ENCODE peak calls at places on chromosome 6, in four cellular contexts. One of them, this sample, is unnamed.

GRCh38 chr6:46175446-46175845 is 4.7 kb upstream of the ENPP5 start:
- DNase-seq in fibroblast of lung: no peak
- DNase-seq in neural progenitor cell: no peak
- DNase-seq in GM23248: no peak
- DNase-seq in this sample: no peak

GRCh38 chr6:32967151-32968091 is 973 bp upstream of the BRD2 start:
- DNase-seq in fibroblast of lung: peak
- DNase-seq in GM23248: peak
- DNase-seq in neural progenitor cell: peak
- DNase-seq in this sample: peak

GRCh38 chr6:28710466-28711191 is 184.9 kb downstream of the GPX5 start:
- DNase-seq in fibroblast of lung: peak
- DNase-seq in GM23248: no peak
- DNase-seq in neural progenitor cell: peak
- DNase-seq in this sample: peak

GRCh38 chr6:56951049-56951816 is 3.7 kb upstream of the BEND6 start:
- DNase-seq in neural progenitor cell: no peak
- DNase-seq in fibroblast of lung: peak
- DNase-seq in GM23248: peak
- DNase-seq in this sample: no peak

GRCh38 chr6:120173250-120173649 is 823.7 kb upstream of the MAN1A1 start:
- DNase-seq in GM23248: no peak
- DNase-seq in fibroblast of lung: no peak
- DNase-seq in neural progenitor cell: no peak
- DNase-seq in this sample: no peak

GRCh38 chr6:106799008-106799952 is 169.9 kb downstream of the QRSL1 start:
- DNase-seq in fibroblast of lung: peak
- DNase-seq in neural progenitor cell: peak
- DNase-seq in GM23248: peak
- DNase-seq in this sample: peak

GRCh38 chr6:47595785-47596184 is 102.6 kb upstream of the ADGRF4 start:
- DNase-seq in GM23248: no peak
- DNase-seq in neural progenitor cell: no peak
- DNase-seq in fibroblast of lung: no peak
- DNase-seq in this sample: no peak

GRCh38 chr6:27550692-27551091 is 77.8 kb upstream of the ZNF184 start:
- DNase-seq in GM23248: no peak
- DNase-seq in fibroblast of lung: no peak
- DNase-seq in neural progenitor cell: no peak
- DNase-seq in this sample: no peak

GRCh38 chr6:71394001-71394432 is 105.4 kb downstream of the OGFRL1 start:
- DNase-seq in fibroblast of lung: peak
- DNase-seq in neural progenitor cell: no peak
- DNase-seq in GM23248: peak
- DNase-seq in this sample: peak

GRCh38 chr6:129469070-129469662 is 240.8 kb downstream of the ARHGAP18 start:
- DNase-seq in neural progenitor cell: no peak
- DNase-seq in fibroblast of lung: no peak
- DNase-seq in GM23248: peak
- DNase-seq in this sample: peak

GRCh38 chr6:83511901-83512681 is at the start of gene PRSS35:
- DNase-seq in fibroblast of lung: peak
- DNase-seq in neural progenitor cell: peak
- DNase-seq in GM23248: peak
- DNase-seq in this sample: peak

GRCh38 chr6:100573169-100573568 is 108.4 kb upstream of the SIM1 start:
- DNase-seq in GM23248: peak
- DNase-seq in fibroblast of lung: peak
- DNase-seq in neural progenitor cell: peak
- DNase-seq in this sample: peak

GRCh38 chr6:123794799-123795198 is 8.9 kb upstream of the NKAIN2 start:
- DNase-seq in neural progenitor cell: no peak
- DNase-seq in GM23248: no peak
- DNase-seq in fibroblast of lung: no peak
- DNase-seq in this sample: no peak

GRCh38 chr6:79600313-79601019 is 30.7 kb upstream of the SH3BGRL2 start:
- DNase-seq in GM23248: no peak
- DNase-seq in neural progenitor cell: no peak
- DNase-seq in fibroblast of lung: no peak
- DNase-seq in this sample: no peak

GRCh38 chr6:6772751-6773150 is 184.2 kb downstream of the LY86 start:
- DNase-seq in fibroblast of lung: no peak
- DNase-seq in GM23248: no peak
- DNase-seq in neural progenitor cell: peak
- DNase-seq in this sample: no peak

GRCh38 chr6:3902786-3903648 is 53.8 kb downstream of the FAM50B start:
- DNase-seq in fibroblast of lung: no peak
- DNase-seq in neural progenitor cell: no peak
- DNase-seq in GM23248: no peak
- DNase-seq in this sample: no peak

GRCh38 chr6:111925296-111925695 is 52.0 kb upstream of the FYN start:
- DNase-seq in fibroblast of lung: peak
- DNase-seq in GM23248: peak
- DNase-seq in neural progenitor cell: no peak
- DNase-seq in this sample: peak

GRCh38 chr6:30960907-30961673 is 20.3 kb downstream of the MUCL3 start:
- DNase-seq in neural progenitor cell: no peak
- DNase-seq in fibroblast of lung: peak
- DNase-seq in GM23248: peak
- DNase-seq in this sample: no peak

GRCh38 chr6:44054635-44055559 is 72.4 kb downstream of the MRPL14 start:
- DNase-seq in neural progenitor cell: no peak
- DNase-seq in fibroblast of lung: peak
- DNase-seq in GM23248: peak
- DNase-seq in this sample: peak

GRCh38 chr6:156801712-156802111 is 24.5 kb downstream of the ARID1B start:
- DNase-seq in neural progenitor cell: no peak
- DNase-seq in GM23248: no peak
- DNase-seq in fibroblast of lung: no peak
- DNase-seq in this sample: no peak

GRCh38 chr6:13513606-13514502 is 26.5 kb upstream of the GFOD1 start:
- DNase-seq in neural progenitor cell: no peak
- DNase-seq in GM23248: no peak
- DNase-seq in fibroblast of lung: peak
- DNase-seq in this sample: no peak

GRCh38 chr6:33698494-33698893 is 13.0 kb downstream of the UQCC2 start:
- DNase-seq in fibroblast of lung: no peak
- DNase-seq in GM23248: no peak
- DNase-seq in neural progenitor cell: no peak
- DNase-seq in this sample: no peak

GRCh38 chr6:50278663-50279062 is 228.9 kb upstream of the DEFB112 start:
- DNase-seq in fibroblast of lung: no peak
- DNase-seq in GM23248: no peak
- DNase-seq in neural progenitor cell: no peak
- DNase-seq in this sample: no peak

GRCh38 chr6:170024940-170025339 is 265.9 kb downstream of the DLL1 start:
- DNase-seq in fibroblast of lung: no peak
- DNase-seq in neural progenitor cell: no peak
- DNase-seq in GM23248: peak
- DNase-seq in this sample: peak

GRCh38 chr6:52735071-52735470 is 28.2 kb downstream of the GSTA2 start:
- DNase-seq in neural progenitor cell: no peak
- DNase-seq in GM23248: no peak
- DNase-seq in fibroblast of lung: no peak
- DNase-seq in this sample: no peak

GRCh38 chr6:81241717-81242116 is 510.8 kb downstream of the TENT5A start:
- DNase-seq in neural progenitor cell: peak
- DNase-seq in fibroblast of lung: peak
- DNase-seq in GM23248: peak
- DNase-seq in this sample: peak

GRCh38 chr6:25024821-25025220 is 89.1 kb upstream of the RIPOR2 start:
- DNase-seq in fibroblast of lung: no peak
- DNase-seq in neural progenitor cell: no peak
- DNase-seq in GM23248: no peak
- DNase-seq in this sample: peak

GRCh38 chr6:33073431-33073871 is at the start of gene HLA-DPA1:
- DNase-seq in GM23248: peak
- DNase-seq in neural progenitor cell: no peak
- DNase-seq in fibroblast of lung: no peak
- DNase-seq in this sample: peak

GRCh38 chr6:158624684-158625682 is 19.6 kb downstream of the DYNLT1 start:
- DNase-seq in fibroblast of lung: no peak
- DNase-seq in neural progenitor cell: no peak
- DNase-seq in GM23248: no peak
- DNase-seq in this sample: no peak

GRCh38 chr6:117908246-117909107 is 1.4 kb downstream of the SLC35F1 start:
- DNase-seq in neural progenitor cell: peak
- DNase-seq in fibroblast of lung: peak
- DNase-seq in GM23248: peak
- DNase-seq in this sample: no peak

GRCh38 chr6:117906454-117906904 is 585 bp upstream of the SLC35F1 start:
- DNase-seq in GM23248: peak
- DNase-seq in neural progenitor cell: peak
- DNase-seq in fibroblast of lung: no peak
- DNase-seq in this sample: no peak

GRCh38 chr6:117907600-117908245 is 659 bp downstream of the SLC35F1 start:
- DNase-seq in neural progenitor cell: peak
- DNase-seq in fibroblast of lung: peak
- DNase-seq in GM23248: peak
- DNase-seq in this sample: no peak

GRCh38 chr6:117909638-117910037 is 2.6 kb downstream of the SLC35F1 start:
- DNase-seq in neural progenitor cell: no peak
- DNase-seq in fibroblast of lung: no peak
- DNase-seq in GM23248: no peak
- DNase-seq in this sample: no peak

GRCh38 chr6:117906905-117907599 is at the start of gene SLC35F1:
- DNase-seq in neural progenitor cell: peak
- DNase-seq in GM23248: peak
- DNase-seq in fibroblast of lung: peak
- DNase-seq in this sample: peak
- TF ChIP-seq EZH2 in neural progenitor cell: no peak
- TF ChIP-seq EZH2 in GM23248: peak
- TF ChIP-seq EZH2 in fibroblast of lung: no peak
- TF ChIP-seq EZH2 in this sample: peak

GRCh38 chr6:14542670-14543366 is 425.2 kb downstream of the CD83 start:
- DNase-seq in fibroblast of lung: peak
- DNase-seq in GM23248: peak
- DNase-seq in neural progenitor cell: no peak
- DNase-seq in this sample: peak
- H2AFZ ChIP-seq in fibroblast of lung: no peak
- H2AFZ ChIP-seq in GM23248: no peak
- H2AFZ ChIP-seq in neural progenitor cell: no peak
- H2AFZ ChIP-seq in this sample: no peak

GRCh38 chr6:108169801-108170606 is 4.2 kb downstream of the NR2E1 start:
- DNase-seq in neural progenitor cell: peak
- DNase-seq in fibroblast of lung: no peak
- DNase-seq in GM23248: no peak
- DNase-seq in this sample: no peak
- TF ChIP-seq EZH2 in neural progenitor cell: no peak
- TF ChIP-seq EZH2 in fibroblast of lung: no peak
- TF ChIP-seq EZH2 in GM23248: peak
- TF ChIP-seq EZH2 in this sample: no peak

DNA sequence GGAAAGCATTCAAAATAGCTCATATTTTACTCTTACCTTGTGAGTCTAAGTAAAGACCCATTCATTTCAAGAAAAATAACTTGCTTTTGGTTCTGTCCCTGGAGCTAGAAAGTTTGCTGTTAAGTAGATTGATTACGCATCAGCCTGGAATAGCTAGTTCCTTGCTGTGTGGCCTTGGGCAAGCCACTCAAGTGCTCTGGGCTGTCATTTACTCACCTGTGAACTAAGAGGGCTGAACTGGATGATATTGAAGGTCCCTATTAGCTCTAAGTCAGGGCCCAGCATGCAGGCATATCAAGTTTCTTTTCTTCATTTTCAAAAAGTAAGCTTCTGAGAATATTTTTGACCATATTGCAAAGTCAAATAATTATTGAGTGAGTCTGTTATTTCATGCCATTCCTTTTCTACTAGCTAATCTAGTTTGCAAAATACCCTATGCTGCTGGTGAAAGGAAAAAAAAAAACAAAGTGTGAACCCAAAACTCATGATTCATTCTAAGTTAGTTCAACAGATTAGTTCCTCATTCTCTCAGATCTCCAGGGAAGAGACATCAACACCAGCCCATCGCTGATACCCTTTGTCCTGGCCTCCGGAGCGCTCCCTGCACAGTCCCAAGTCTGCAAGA is 106.5 kb upstream of the GMDS start:
- DNase-seq in neural progenitor cell: no peak
- DNase-seq in GM23248: peak
- DNase-seq in fibroblast of lung: peak
- DNase-seq in this sample: no peak
- H2AFZ ChIP-seq in neural progenitor cell: no peak
- H2AFZ ChIP-seq in GM23248: no peak
- H2AFZ ChIP-seq in fibroblast of lung: no peak
- H2AFZ ChIP-seq in this sample: no peak

DNA sequence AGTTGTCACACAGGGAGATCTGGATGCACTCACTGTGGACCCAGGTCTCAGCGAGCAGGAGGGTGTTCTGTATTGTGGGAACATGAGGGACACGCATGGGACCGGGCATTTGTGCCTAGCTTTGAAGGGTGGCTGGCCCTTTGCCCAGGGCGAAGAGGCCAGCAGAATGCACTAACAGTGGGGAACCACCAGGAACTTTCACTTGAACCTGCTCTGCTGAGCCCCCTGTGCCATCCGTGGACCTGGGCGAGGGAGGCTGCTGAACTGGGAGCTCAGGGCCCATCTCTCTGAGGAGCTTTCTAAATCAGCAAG is 1.2 kb upstream of the ULBP2 start:
- DNase-seq in neural progenitor cell: no peak
- DNase-seq in GM23248: no peak
- DNase-seq in fibroblast of lung: no peak
- DNase-seq in this sample: no peak
- TF ChIP-seq EZH2 in neural progenitor cell: no peak
- TF ChIP-seq EZH2 in GM23248: no peak
- TF ChIP-seq EZH2 in fibroblast of lung: no peak
- TF ChIP-seq EZH2 in this sample: no peak

DNA sequence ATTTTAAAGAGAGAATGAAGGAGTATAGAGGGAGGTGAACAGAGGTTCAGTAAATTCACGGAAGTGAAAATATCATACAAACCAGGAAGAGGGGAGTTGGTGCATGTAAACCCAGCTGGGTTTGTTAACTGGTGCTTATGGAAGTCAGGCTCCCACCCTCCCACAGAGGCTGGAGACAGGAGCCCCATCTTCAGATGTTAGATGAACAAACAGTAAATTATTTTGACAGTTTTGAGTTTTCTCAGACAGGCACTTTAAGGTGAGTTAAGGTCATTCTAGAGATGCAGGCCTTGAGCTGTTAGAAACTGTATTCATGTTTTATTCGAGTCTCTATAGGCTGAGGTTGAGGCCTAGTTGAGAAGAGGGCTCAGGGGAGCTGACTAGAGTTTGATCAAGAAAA is 41.8 kb upstream of the FUCA2 start:
- DNase-seq in neural progenitor cell: no peak
- DNase-seq in GM23248: no peak
- DNase-seq in fibroblast of lung: no peak
- DNase-seq in this sample: no peak
- H2AFZ ChIP-seq in neural progenitor cell: no peak
- H2AFZ ChIP-seq in GM23248: no peak
- H2AFZ ChIP-seq in fibroblast of lung: no peak
- H2AFZ ChIP-seq in this sample: no peak